ENCODE peak calls at places on chromosomes 1 and 21, in ten cellular contexts. Y, F, P, E, O, G, R, V, H and C are unnamed samples. For H3K4me1, the result is how much of the 10 kb centered on the place peaks cover.

GRCh38 chr1:183585038-183585437 is 5.2 kb downstream of the NCF2 start:
- ATAC-seq in O (peak), P (no peak), V (no peak), F (no peak), G (no peak), H (no peak), E (no peak), R (no peak), Y (no peak), C (no peak)

GRCh38 chr1:85319931-85320330 is 43.5 kb upstream of the BCL10 start:
- ATAC-seq in F (no peak), R (no peak), G (no peak), E (no peak), V (no peak), Y (no peak), P (no peak), O (no peak), H (no peak), C (no peak)

GRCh38 chr1:170664283-170664827 is 424 bp downstream of the PRRX1 start:
- ATAC-seq in R (peak), V (peak), Y (peak), E (peak), G (peak), P (peak), O (peak), H (peak), F (peak), C (peak)

GRCh38 chr21:27703806-27704205 is 736.9 kb upstream of the ADAMTS5 start:
- ATAC-seq in H (no peak), R (no peak), P (no peak), E (no peak), G (peak), O (no peak), F (no peak), Y (no peak), V (no peak), C (no peak)

GRCh38 chr1:68383092-68383491 is 66.7 kb downstream of the RPE65 start:
- ATAC-seq in V (no peak), E (no peak), G (no peak), F (no peak), O (no peak), H (no peak), Y (no peak), P (no peak), R (no peak), C (no peak)

GRCh38 chr1:41775961-41776585 is 142.6 kb downstream of the HIVEP3 start:
- ATAC-seq in P (no peak), R (no peak), Y (no peak), H (no peak), V (no peak), F (no peak), G (no peak), O (no peak), E (no peak), C (no peak)

GRCh38 chr1:91731815-91732214 is 154.1 kb downstream of the TGFBR3 start:
- ATAC-seq in F (peak), V (no peak), Y (peak), H (peak), R (peak), P (no peak), O (no peak), G (peak), E (peak), C (no peak)

GRCh38 chr1:61266738-61267137 is 184.4 kb downstream of the NFIA start:
- ATAC-seq in P (no peak), O (no peak), R (no peak), V (no peak), H (no peak), G (no peak), F (no peak), Y (peak), E (no peak), C (no peak)

GRCh38 chr1:202034683-202035462 is 24.5 kb downstream of the ELF3 start:
- ATAC-seq in Y (peak), H (peak), O (peak), F (peak), G (peak), P (peak), E (peak), R (peak), V (peak), C (peak)

GRCh38 chr21:14526816-14527689 is 19.1 kb downstream of the SAMSN1 start:
- ATAC-seq in H (no peak), E (no peak), O (peak), G (no peak), V (no peak), Y (no peak), R (no peak), P (peak), F (no peak), C (no peak)

GRCh38 chr1:51313961-51314777 is 16.2 kb downstream of the TTC39A start:
- ATAC-seq in F (peak), P (peak), H (peak), R (peak), E (peak), Y (peak), G (peak), O (peak), V (no peak), C (peak)

GRCh38 chr1:174118726-174119125 is 40.6 kb upstream of the RABGAP1L start:
- ATAC-seq in F (no peak), O (no peak), Y (no peak), G (no peak), P (no peak), R (no peak), H (no peak), E (no peak), V (no peak), C (no peak)

GRCh38 chr1:234963180-234963903 is 165.3 kb downstream of the TOMM20 start:
- ATAC-seq in Y (peak), P (peak), E (peak), G (peak), V (peak), F (peak), R (peak), O (peak), H (no peak), C (peak)

GRCh38 chr1:15354580-15354965 is 55.1 kb upstream of the EFHD2 start:
- ATAC-seq in O (no peak), V (no peak), F (no peak), P (no peak), E (no peak), G (no peak), R (no peak), Y (no peak), H (no peak), C (no peak)

GRCh38 chr1:226512076-226512728 is 36.4 kb upstream of the STUM start:
- ATAC-seq in F (no peak), V (no peak), Y (no peak), G (no peak), P (no peak), O (no peak), H (no peak), R (no peak), E (no peak), C (no peak)

GRCh38 chr1:105137543-105138444 is 1388.1 kb downstream of the AMY1C start:
- ATAC-seq in G (peak), P (peak), E (peak), O (no peak), Y (peak), V (peak), F (peak), H (no peak), R (peak), C (peak)

GRCh38 chr1:215119071-215119470 is 36.5 kb downstream of the KCNK2 start:
- ATAC-seq in H (no peak), O (no peak), P (no peak), E (no peak), F (no peak), V (no peak), R (no peak), Y (no peak), G (no peak), C (no peak)

GRCh38 chr1:9628541-9629444 is 22.7 kb upstream of the PIK3CD start:
- ATAC-seq in E (no peak), H (no peak), V (no peak), G (no peak), R (no peak), O (peak), Y (no peak), F (peak), P (no peak), C (no peak)

GRCh38 chr1:219710529-219711194 is 97.8 kb upstream of the ZC3H11B start:
- ATAC-seq in Y (no peak), R (no peak), E (no peak), V (no peak), P (peak), F (no peak), H (no peak), G (peak), O (no peak), C (no peak)

GRCh38 chr1:115266729-115267421 is 71.2 kb downstream of the NGF start:
- ATAC-seq in O (no peak), V (peak), E (no peak), R (no peak), F (no peak), P (no peak), Y (no peak), H (no peak), G (no peak), C (no peak)

GRCh38 chr1:63774617-63775417 is 1.0 kb downstream of the ROR1 start:
- ATAC-seq in P (no peak), G (peak), E (peak), Y (peak), O (peak), F (peak), V (peak), R (peak), H (peak), C (peak)

GRCh38 chr1:27099904-27100796 is 54.8 kb downstream of the SLC9A1 start:
- ATAC-seq in Y (peak), P (peak), R (peak), H (peak), F (no peak), E (peak), G (peak), O (peak), V (peak), C (peak)

GRCh38 chr1:41740630-41741239 is 178.0 kb downstream of the HIVEP3 start:
- ATAC-seq in G (no peak), P (no peak), F (peak), O (no peak), R (peak), H (no peak), Y (no peak), V (no peak), E (no peak), C (no peak)

DNA sequence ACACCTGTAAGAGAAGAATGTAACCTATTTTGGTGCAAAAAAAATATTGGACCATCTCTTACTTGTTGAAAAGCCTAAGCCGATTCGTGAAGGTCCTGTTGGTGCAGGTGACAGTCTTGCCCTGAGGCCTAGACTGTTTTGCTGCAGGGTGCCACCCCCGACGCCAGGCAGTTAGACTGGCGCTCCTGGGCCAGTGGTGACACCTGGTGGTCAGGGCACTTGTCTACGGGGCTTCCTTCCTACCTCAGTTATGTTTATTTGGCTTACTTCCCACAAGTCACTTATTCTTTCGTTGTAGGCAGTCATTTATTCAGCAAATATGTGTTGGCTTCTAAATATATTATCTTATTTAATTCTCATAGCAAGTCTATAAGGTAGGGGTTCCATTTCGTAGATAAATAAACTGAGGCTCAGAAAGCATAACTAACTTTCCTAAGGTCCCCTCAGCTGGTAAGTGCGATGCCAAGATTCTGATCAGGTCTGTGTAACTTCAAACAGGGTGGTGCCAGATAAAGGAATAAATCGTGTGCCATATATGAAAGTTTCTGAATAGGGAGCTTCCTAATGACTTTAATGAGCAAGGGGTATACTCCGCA is 1.9 kb downstream of the EEIG2 start:
- ATAC-seq in V (no peak), R (peak), P (peak), H (peak), O (peak), E (peak), Y (peak), G (peak), F (peak), C (no peak)
- TF ChIP-seq CTCF in V (peak), R (peak), P (peak), H (peak), O (peak), E (peak), Y (peak), G (peak), F (peak), C (no peak)

GRCh38 chr21:41371698-41372030 is 9.8 kb downstream of the MX2 start:
- ATAC-seq in P (no peak), R (no peak), F (no peak), V (no peak), Y (no peak), H (no peak), E (no peak), G (no peak), O (no peak), C (no peak)
- H3K4me1 ChIP-seq in P (under half), R (under half), F (under half), V (under half), Y (under half), H (under half), E (under half), G (under half), O (under half), C (under half)

GRCh38 chr1:203796223-203796747 is 862 bp downstream of the ZBED6 start:
- ATAC-seq in Y (peak), O (peak), E (peak), P (peak), V (peak), G (peak), F (peak), H (no peak), R (peak), C (peak)

GRCh38 chr1:203799157-203799556 is 3.7 kb downstream of the ZBED6 start:
- ATAC-seq in O (no peak), V (no peak), E (no peak), H (no peak), G (no peak), R (no peak), P (no peak), F (no peak), Y (no peak), C (no peak)

GRCh38 chr1:203800001-203800400 is 4.6 kb downstream of the ZBED6 start:
- ATAC-seq in V (no peak), G (no peak), R (no peak), F (no peak), Y (no peak), O (no peak), P (peak), E (no peak), H (no peak), C (no peak)

GRCh38 chr1:203797216-203797615 is 1.8 kb downstream of the ZBED6 start:
- ATAC-seq in G (no peak), Y (no peak), O (no peak), F (no peak), R (no peak), E (no peak), H (no peak), V (no peak), P (no peak), C (no peak)

DNA sequence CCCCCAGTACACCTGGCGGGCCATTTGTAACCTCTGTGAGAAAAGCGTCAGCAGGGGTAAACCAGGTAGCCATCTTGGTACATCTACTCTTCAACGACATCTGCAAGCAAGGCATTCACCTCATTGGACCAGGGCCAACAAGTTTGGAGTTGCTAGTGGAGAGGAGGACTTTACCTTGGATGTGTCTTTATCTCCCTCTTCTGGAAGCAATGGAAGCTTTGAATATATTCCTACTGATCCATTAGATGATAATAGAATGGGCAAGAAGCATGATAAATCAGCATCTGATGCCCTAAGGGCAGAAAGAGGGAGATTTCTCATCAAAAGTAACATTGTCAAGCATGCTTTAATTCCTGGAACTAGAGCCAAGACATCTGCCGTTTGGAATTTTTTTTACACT is 2.5 kb downstream of the ZBED6 start:
- ATAC-seq in O (no peak), R (no peak), Y (no peak), G (no peak), H (no peak), F (no peak), P (no peak), E (no peak), V (no peak), C (no peak)
- TF ChIP-seq CTCF in O (no peak), R (no peak), Y (no peak), G (no peak), H (no peak), F (no peak), P (peak), E (no peak), V (no peak), C (no peak)

GRCh38 chr1:101245575-101245927 is 8.7 kb downstream of the S1PR1 start:
- ATAC-seq in G (no peak), R (no peak), H (no peak), F (no peak), P (no peak), E (no peak), Y (no peak), O (no peak), V (no peak), C (no peak)
- H3K4me1 ChIP-seq in G (under half), R (under half), H (under half), F (under half), P (under half), E (under half), Y (under half), O (under half), V (under half), C (under half)

GRCh38 chr1:178531897-178532296 is 19.0 kb downstream of the TEX35 start:
- ATAC-seq in F (no peak), O (peak), G (peak), P (peak), Y (peak), E (peak), R (peak), H (peak), V (peak), C (no peak)
- TF ChIP-seq CTCF in F (no peak), O (no peak), G (no peak), P (no peak), Y (no peak), E (no peak), R (no peak), H (no peak), V (no peak), C (no peak)

GRCh38 chr1:26016258-26016943 is 5.2 kb upstream of the EXTL1 start:
- ATAC-seq in G (no peak), R (peak), P (no peak), O (no peak), V (no peak), E (no peak), H (no peak), F (no peak), Y (no peak), C (no peak)
- H3K4me1 ChIP-seq in G (under half), R (under half), P (under half), O (under half), V (under half), E (under half), H (under half), F (under half), Y (under half), C (under half)

GRCh38 chr21:15627011-15627410 is 102.8 kb upstream of the USP25 start:
- ATAC-seq in R (no peak), H (no peak), O (no peak), G (no peak), F (no peak), E (no peak), Y (no peak), V (no peak), P (no peak), C (no peak)

GRCh38 chr21:15624646-15625045 is 105.1 kb upstream of the USP25 start:
- ATAC-seq in G (no peak), F (no peak), V (no peak), Y (no peak), R (no peak), O (no peak), E (no peak), H (no peak), P (no peak), C (no peak)

GRCh38 chr21:15625363-15625762 is 104.4 kb upstream of the USP25 start:
- ATAC-seq in R (no peak), H (no peak), G (no peak), E (no peak), P (no peak), F (no peak), Y (no peak), V (no peak), O (no peak), C (no peak)

GRCh38 chr21:15631342-15631741 is 98.4 kb upstream of the USP25 start:
- ATAC-seq in R (no peak), P (no peak), Y (no peak), G (no peak), F (no peak), H (no peak), V (no peak), E (no peak), O (no peak), C (no peak)

DNA sequence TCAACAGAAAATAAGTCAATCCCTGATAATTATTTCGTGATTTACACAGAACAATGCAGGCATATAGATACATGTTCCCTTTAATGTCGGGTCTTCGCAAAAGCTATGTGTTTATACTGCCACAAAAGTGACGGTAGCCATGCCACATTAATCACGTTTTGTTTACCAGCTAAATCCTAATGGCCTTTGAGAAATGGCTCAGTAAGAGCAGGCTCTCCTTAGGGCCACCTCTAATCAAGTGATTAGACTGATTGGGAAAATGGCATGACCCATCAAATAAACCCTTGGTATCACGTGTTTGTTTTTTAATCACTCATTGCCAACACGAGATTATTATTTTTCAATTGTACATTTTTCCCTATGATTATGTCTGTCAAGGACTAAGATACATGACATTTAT is 102.0 kb upstream of the USP25 start:
- ATAC-seq in G (no peak), H (no peak), O (no peak), R (no peak), P (no peak), Y (no peak), F (no peak), E (no peak), V (no peak), C (no peak)
- TF ChIP-seq CTCF in G (no peak), H (no peak), O (no peak), R (no peak), P (no peak), Y (no peak), F (no peak), E (no peak), V (no peak), C (no peak)

GRCh38 chr1:1348420-1349255 is 580 bp downstream of the DVL1 start:
- ATAC-seq in F (peak), R (peak), O (peak), H (peak), E (no peak), Y (no peak), G (peak), P (peak), V (no peak), C (peak)
- H3K4me1 ChIP-seq in F (under half), R (under half), O (under half), H (half or more), E (half or more), Y (half or more), G (half or more), P (under half), V (half or more), C (half or more)